ENCODE peak calls at places on chromosomes 4 and X, in ten cellular contexts. J, Q, K, V, E, B, L, N, Y and D are unnamed samples.

GRCh38 chr4:173398251-173398650 is 665 bp downstream of the SCRG1 start:
- DNase-seq in J (no peak), Q (no peak), K (no peak), V (no peak), E (no peak), B (no peak), L (no peak), N (no peak), Y (no peak), D (no peak)

GRCh38 chr4:147768113-147768512 is 36.2 kb downstream of the ARHGAP10 start:
- DNase-seq in J (peak), Q (peak), K (no peak), V (no peak), E (no peak), B (no peak), L (peak), N (peak), Y (no peak), D (no peak)

GRCh38 chr4:1514612-1515011 is 108.4 kb upstream of the NKX1-1 start:
- DNase-seq in J (no peak), Q (no peak), K (no peak), V (no peak), E (no peak), B (no peak), L (no peak), N (no peak), Y (no peak), D (no peak)

GRCh38 chrX:69133561-69134542 is 31.4 kb downstream of the PJA1 start:
- DNase-seq in J (peak), Q (no peak), K (no peak), V (no peak), E (peak), B (peak), L (peak), N (peak), Y (peak), D (no peak)

GRCh38 chr4:2824329-2825183 is 19.1 kb upstream of the ADD1 start:
- DNase-seq in J (no peak), Q (no peak), K (no peak), V (no peak), E (peak), B (no peak), L (no peak), N (no peak), Y (no peak), D (no peak)

GRCh38 chr4:7491915-7492314 is 57.2 kb upstream of the PSAPL1 start:
- DNase-seq in J (no peak), Q (no peak), K (no peak), V (no peak), E (no peak), B (no peak), L (no peak), N (no peak), Y (no peak), D (no peak)

GRCh38 chrX:153336128-153336894 is 2.4 kb downstream of the ZNF275 start:
- DNase-seq in J (no peak), Q (no peak), K (no peak), V (no peak), E (no peak), B (no peak), L (no peak), N (no peak), Y (no peak), D (no peak)

GRCh38 chrX:48490661-48491060 is 14.7 kb downstream of the FTSJ1 start:
- DNase-seq in J (no peak), Q (no peak), K (no peak), V (no peak), E (no peak), B (no peak), L (no peak), N (no peak), Y (no peak), D (no peak)

GRCh38 chr4:25367004-25367621 is 9.9 kb upstream of the ANAPC4 start:
- DNase-seq in J (peak), Q (peak), K (no peak), V (no peak), E (no peak), B (no peak), L (peak), N (no peak), Y (peak), D (no peak)

GRCh38 chrX:39866229-39866628 is 231.5 kb downstream of the BCOR start:
- DNase-seq in J (no peak), Q (no peak), K (no peak), V (no peak), E (no peak), B (peak), L (no peak), N (no peak), Y (no peak), D (no peak)

GRCh38 chrX:155313766-155314165 is 20.6 kb downstream of the CLIC2 start:
- DNase-seq in J (no peak), Q (no peak), K (no peak), V (no peak), E (no peak), B (peak), L (no peak), N (no peak), Y (no peak), D (no peak)

GRCh38 chr4:126705271-126705670 is 927.5 kb upstream of the INTU start:
- DNase-seq in J (peak), Q (no peak), K (no peak), V (no peak), E (no peak), B (no peak), L (peak), N (no peak), Y (no peak), D (no peak)

GRCh38 chrX:40832723-40833122 is 97.4 kb upstream of the MED14 start:
- DNase-seq in J (no peak), Q (no peak), K (no peak), V (no peak), E (no peak), B (no peak), L (no peak), N (no peak), Y (no peak), D (no peak)

GRCh38 chr4:41095973-41096372 is 118.4 kb downstream of the APBB2 start:
- DNase-seq in J (peak), Q (no peak), K (no peak), V (no peak), E (no peak), B (no peak), L (peak), N (no peak), Y (no peak), D (no peak)

GRCh38 chr4:55574252-55574651 is 17.8 kb downstream of the PDCL2 start:
- DNase-seq in J (no peak), Q (no peak), K (no peak), V (no peak), E (no peak), B (no peak), L (no peak), N (no peak), Y (no peak), D (no peak)

GRCh38 chr4:139587452-139587851 is 31.4 kb upstream of the SETD7 start:
- DNase-seq in J (no peak), Q (no peak), K (no peak), V (no peak), E (no peak), B (no peak), L (peak), N (no peak), Y (no peak), D (no peak)